ENCODE peak calls at places on chromosome 14, in five cellular contexts. U, T, J, N and X are unnamed samples.

GRCh38 chr14:90419200-90419599 is 22.4 kb downstream of the CALM1 start:
- DNase-seq in T (peak), U (peak), J (peak), N (peak), X (peak)

GRCh38 chr14:99213603-99214002 is 58.4 kb downstream of the BCL11B start:
- DNase-seq in U (no peak), N (no peak), T (no peak), J (no peak), X (no peak)

GRCh38 chr14:33307691-33308369 is 369.2 kb downstream of the NPAS3 start:
- DNase-seq in N (peak), T (peak), J (no peak), U (no peak), X (no peak)

GRCh38 chr14:64488590-64489099 is 15.0 kb downstream of the ZBTB25 start:
- DNase-seq in U (no peak), N (no peak), J (no peak), T (no peak), X (no peak)

GRCh38 chr14:61280526-61281185 is 482 bp downstream of the TMEM30B start:
- DNase-seq in T (peak), U (peak), J (peak), N (peak), X (peak)

GRCh38 chr14:68544150-68544892 is 248.5 kb downstream of the ZFP36L1 start:
- DNase-seq in U (peak), J (peak), N (peak), T (peak), X (peak)

GRCh38 chr14:63209160-63209559 is 4.9 kb downstream of the RHOJ start:
- DNase-seq in N (no peak), J (no peak), T (no peak), U (no peak), X (no peak)

GRCh38 chr14:38209572-38210159 is 2.0 kb downstream of the SSTR1 start:
- DNase-seq in N (no peak), J (no peak), T (no peak), U (no peak), X (no peak)

GRCh38 chr14:32250681-32251080 is 47.6 kb upstream of the RNU6-8 start:
- DNase-seq in N (no peak), U (no peak), T (no peak), J (no peak), X (no peak)

GRCh38 chr14:49303952-49304516 is 282.1 kb downstream of the RPS29 start:
- DNase-seq in J (no peak), T (peak), N (peak), U (no peak), X (peak)

GRCh38 chr14:68392393-68393085 is 400.3 kb downstream of the ZFP36L1 start:
- DNase-seq in U (peak), J (peak), N (no peak), T (no peak), X (no peak)

GRCh38 chr14:106808907-106809306 is 1282.5 kb downstream of the TMEM121 start:
- DNase-seq in T (no peak), J (no peak), N (no peak), U (no peak), X (no peak)

GRCh38 chr14:93430319-93430801 is 379 bp upstream of the UNC79 start:
- DNase-seq in N (no peak), J (no peak), T (peak), U (no peak), X (no peak)
- H3K27ac ChIP-seq in N (no peak), J (no peak), T (no peak), U (no peak), X (no peak)

DNA sequence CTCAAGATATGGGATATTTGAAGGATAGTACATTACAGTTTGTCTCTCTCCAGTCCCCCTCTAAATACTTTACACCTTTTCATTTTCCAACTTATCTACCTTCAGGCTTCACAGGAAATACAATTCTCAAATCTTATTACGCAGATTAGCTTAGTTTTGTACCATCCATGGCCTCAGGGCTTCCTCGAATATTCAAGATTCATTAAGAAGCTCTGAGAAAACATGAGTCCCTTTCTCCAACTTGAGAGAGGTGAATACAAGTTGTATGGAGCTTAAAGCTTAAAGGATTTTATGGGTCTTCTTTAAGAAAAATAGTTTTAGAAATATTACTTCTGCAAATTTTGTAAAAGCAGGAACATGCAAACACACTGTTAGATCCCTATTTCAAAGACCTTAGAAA is 1212.5 kb downstream of the GALC start:
- DNase-seq in N (no peak), T (no peak), J (no peak), U (no peak), X (no peak)
- TF ChIP-seq CTCF in N (no peak), T (no peak), J (no peak), U (no peak), X (no peak)

GRCh38 chr14:91890291-91890749 is 23.0 kb upstream of the TC2N start:
- DNase-seq in U (no peak), J (peak), T (peak), N (no peak), X (no peak)
- H3K27ac ChIP-seq in U (peak), J (peak), T (no peak), N (no peak), X (no peak)

GRCh38 chr14:30706704-30707103 is 84.6 kb downstream of the SCFD1 start:
- DNase-seq in J (no peak), U (no peak), N (no peak), T (no peak), X (no peak)
- TF ChIP-seq CTCF in J (no peak), U (no peak), N (no peak), T (no peak), X (no peak)

GRCh38 chr14:23114120-23114458 is 5.0 kb downstream of the CEBPE start:
- DNase-seq in N (no peak), J (no peak), U (no peak), T (no peak), X (no peak)
- H3K27ac ChIP-seq in N (no peak), J (no peak), U (no peak), T (no peak), X (no peak)